ENCODE peak calls at places on chromosomes 12 and 14, in six cellular contexts. E is GM23248, X is OCI-LY7, I is HCT116, H is hepatocyte, T is GM23338. F is an unnamed sample.

GRCh38 chr12:124779161-124780141 is 84.2 kb downstream of the SCARB1 start:
- DNase-seq in E (no peak), X (peak; percentile 87), I (no peak), H (no peak), T (no peak), F (no peak)

GRCh38 chr12:108563135-108563803 is 873 bp downstream of the ISCU start:
- DNase-seq in E (peak; percentile 94), X (peak; percentile 93), I (peak; percentile 87), H (peak; percentile 92), T (peak; percentile 89), F (peak; percentile 95)

GRCh38 chr12:99332936-99333591 is 314.5 kb upstream of the GARIN6 start:
- DNase-seq in E (no peak), X (peak; percentile 27), I (no peak), H (no peak), T (no peak), F (peak; percentile 12)

GRCh38 chr14:101905614-101906013 is 58.8 kb upstream of the DYNC1H1 start:
- DNase-seq in E (no peak), X (no peak), I (no peak), H (no peak), T (no peak), F (no peak)

GRCh38 chr12:45273717-45274271 is 57.9 kb downstream of the ANO6 start:
- DNase-seq in E (peak; percentile 96), X (no peak), I (peak; percentile 90), H (peak; percentile 76), T (no peak), F (no peak)

GRCh38 chr14:105700622-105701288 is 174.4 kb downstream of the TMEM121 start:
- DNase-seq in E (no peak), X (peak; percentile 95), I (no peak), H (no peak), T (no peak), F (peak; percentile 88)

GRCh38 chr12:67077617-67078016 is 191.5 kb upstream of the CAND1 start:
- DNase-seq in E (peak; percentile 50), X (no peak), I (no peak), H (no peak), T (no peak), F (no peak)

GRCh38 chr12:131833896-131834641 is 5.9 kb downstream of the MMP17 start:
- DNase-seq in E (peak; percentile 60), X (peak; percentile 15), I (no peak), H (peak; percentile 10), T (peak; percentile 66), F (no peak)

GRCh38 chr12:79006306-79006705 is 141.7 kb downstream of the SYT1 start:
- DNase-seq in E (peak; percentile 23), X (no peak), I (peak; percentile 12), H (no peak), T (no peak), F (peak; percentile 54)

GRCh38 chr12:14777271-14777670 is 26.0 kb downstream of the WBP11 start:
- DNase-seq in E (peak; percentile 44), X (no peak), I (no peak), H (peak; percentile 25), T (no peak), F (no peak)

GRCh38 chr12:78101181-78101876 is 270.6 kb downstream of the NAV3 start:
- DNase-seq in E (no peak), X (no peak), I (no peak), H (no peak), T (no peak), F (no peak)

GRCh38 chr14:68598621-68599447 is 194.0 kb downstream of the ZFP36L1 start:
- DNase-seq in E (peak; percentile 79), X (no peak), I (peak; percentile 97), H (peak; percentile 82), T (no peak), F (no peak)

GRCh38 chr14:53954551-53955233 is 1.9 kb downstream of the BMP4 start:
- DNase-seq in E (peak; percentile 46), X (no peak), I (no peak), H (peak; percentile 47), T (no peak), F (no peak)

GRCh38 chr12:46071769-46072624 is 81.6 kb upstream of the SCAF11 start:
- DNase-seq in E (peak; percentile 84), X (peak; percentile 84), I (peak; percentile 58), H (peak; percentile 85), T (peak; percentile 88), F (peak; percentile 84)

GRCh38 chr12:115571446-115571845 is 706.0 kb downstream of the MED13L start:
- DNase-seq in E (no peak), X (no peak), I (no peak), H (no peak), T (no peak), F (no peak)

GRCh38 chr12:106704081-106704480 is 70.4 kb upstream of the RIC8B start:
- DNase-seq in E (no peak), X (no peak), I (no peak), H (no peak), T (no peak), F (no peak)

GRCh38 chr14:77212933-77213656 is 31.5 kb downstream of the TMEM63C start:
- DNase-seq in E (peak; percentile 51), X (peak; percentile 67), I (peak; percentile 28), H (peak; percentile 86), T (peak; percentile 91), F (peak; percentile 11)

GRCh38 chr14:77225254-77225653 is 43.7 kb downstream of the TMEM63C start:
- DNase-seq in E (no peak), X (no peak), I (no peak), H (no peak), T (no peak), F (no peak)

GRCh38 chr14:37616853-37617252 is 21.4 kb downstream of the TTC6 start:
- DNase-seq in E (no peak), X (no peak), I (no peak), H (no peak), T (no peak), F (no peak)

GRCh38 chr14:25050494-25051170 is 685 bp upstream of the STXBP6 start:
- DNase-seq in E (peak; percentile 92), X (no peak), I (no peak), H (peak; percentile 34), T (peak; percentile 59), F (no peak)

GRCh38 chr14:95918466-95918865 is 41.8 kb downstream of the TUNAR start:
- DNase-seq in E (no peak), X (no peak), I (no peak), H (peak; percentile 24), T (no peak), F (no peak)

GRCh38 chr14:35231207-35231755 is 60.9 kb upstream of the PSMA6 start:
- DNase-seq in E (peak; percentile 31), X (no peak), I (no peak), H (no peak), T (no peak), F (no peak)

GRCh38 chr12:115232455-115233156 is 548.6 kb upstream of the TBX3 start:
- DNase-seq in E (peak; percentile 88), X (no peak), I (no peak), H (peak; percentile 23), T (no peak), F (no peak)

GRCh38 chr12:121088208-121088585 is 44.5 kb upstream of the P2RX7 start:
- DNase-seq in E (no peak), X (no peak), I (no peak), H (no peak), T (no peak), F (no peak)

GRCh38 chr14:103657466-103657865 is 28.5 kb downstream of the KLC1 start:
- DNase-seq in E (peak; percentile 94), X (no peak), I (no peak), H (no peak), T (no peak), F (no peak)

GRCh38 chr12:41663487-41664258 is 475.6 kb downstream of the PDZRN4 start:
- DNase-seq in E (peak; percentile 29), X (peak; percentile 12), I (peak; percentile 16), H (peak; percentile 60), T (peak; percentile 80), F (peak; percentile 22)

DNA sequence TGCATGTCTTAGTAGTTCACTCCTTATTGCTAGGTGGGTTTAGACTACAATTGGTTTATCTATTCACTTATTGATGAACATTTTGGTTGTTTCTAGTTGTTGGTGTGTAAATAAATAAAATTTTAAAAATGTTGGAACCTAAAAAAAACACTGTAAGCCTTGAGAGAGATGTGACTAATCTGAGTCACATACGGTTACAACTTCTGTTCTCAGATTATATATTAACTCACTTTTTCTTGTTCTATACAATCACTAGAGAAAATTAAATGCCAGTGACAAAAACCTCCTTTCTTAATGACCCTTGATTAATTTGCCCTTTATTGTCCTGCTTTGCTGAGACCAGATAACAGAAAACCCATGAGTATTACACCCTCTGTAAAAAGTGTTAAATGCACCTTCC is 7.1 kb upstream of the TDG start:
- DNase-seq in E (peak; percentile 23), X (no peak), I (no peak), H (no peak), T (no peak), F (no peak)
- TF ChIP-seq EZH2phosphoT487 in E (no peak), X (no peak), I (no peak), H (no peak), T (no peak), F (no peak)

GRCh38 chr14:100416921-100417451 is 93.8 kb downstream of the SLC25A47 start:
- DNase-seq in E (peak; percentile 89), X (no peak), I (no peak), H (peak; percentile 39), T (no peak), F (no peak)
- TF ChIP-seq EZH2phosphoT487 in E (no peak), X (no peak), I (no peak), H (no peak), T (no peak), F (no peak)

GRCh38 chr12:92462049-92462448 is 240.7 kb upstream of the PLEKHG7 start:
- DNase-seq in E (no peak), X (peak; percentile 58), I (no peak), H (no peak), T (no peak), F (peak; percentile 97)

GRCh38 chr12:92462527-92462926 is 240.3 kb upstream of the PLEKHG7 start:
- DNase-seq in E (no peak), X (no peak), I (no peak), H (no peak), T (no peak), F (peak; percentile 61)

GRCh38 chr12:92464911-92465310 is 237.9 kb upstream of the PLEKHG7 start:
- DNase-seq in E (no peak), X (peak; percentile 52), I (no peak), H (no peak), T (peak; percentile 41), F (no peak)

GRCh38 chr12:92465786-92466185 is 237.0 kb upstream of the PLEKHG7 start:
- DNase-seq in E (no peak), X (peak; percentile 62), I (no peak), H (no peak), T (no peak), F (no peak)

GRCh38 chr12:92463171-92463570 is 239.6 kb upstream of the PLEKHG7 start:
- DNase-seq in E (no peak), X (no peak), I (no peak), H (no peak), T (no peak), F (no peak)
- TF ChIP-seq EZH2phosphoT487 in E (no peak), X (no peak), I (no peak), H (no peak), T (no peak), F (no peak)

DNA sequence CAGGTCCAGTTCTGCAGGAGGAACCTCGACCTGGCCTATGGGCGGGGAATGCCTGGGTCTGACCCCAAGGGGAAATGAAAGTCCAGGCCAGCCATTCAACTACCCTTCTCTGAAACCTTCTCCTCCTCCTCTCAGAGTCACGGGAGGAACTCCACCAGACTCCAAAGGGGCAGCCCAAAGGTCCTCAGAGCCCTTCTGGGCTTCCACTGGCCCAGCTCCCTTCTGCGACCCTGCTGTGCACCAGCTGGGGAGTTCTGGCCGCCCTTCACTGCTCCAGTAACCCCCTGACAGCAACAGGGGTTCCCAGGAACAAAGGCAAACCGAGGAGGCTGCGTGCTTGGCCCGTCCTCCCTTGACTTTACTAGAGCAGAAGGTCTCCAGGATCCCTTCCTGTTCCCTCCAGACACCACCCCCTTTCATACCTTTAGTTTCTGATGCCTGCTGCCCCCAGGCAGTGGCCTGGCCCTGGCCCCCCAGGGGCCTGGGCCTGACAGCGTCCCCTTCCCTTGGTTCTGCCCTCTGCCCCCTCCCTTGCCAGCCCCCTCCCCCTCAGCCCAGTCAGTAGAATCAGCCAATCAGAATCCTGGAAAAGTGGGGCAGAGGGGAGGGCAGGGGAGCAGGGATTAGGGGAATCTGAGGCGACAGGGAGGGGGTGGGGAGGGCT is 850 bp upstream of the ZNF385A start:
- DNase-seq in E (no peak), X (peak; percentile 31), I (no peak), H (no peak), T (peak; percentile 69), F (no peak)
- TF ChIP-seq EZH2phosphoT487 in E (no peak), X (no peak), I (no peak), H (no peak), T (no peak), F (no peak)

F was measured in MM.1S.